ENCODE peak calls at places on chromosomes 2 and 18, in eight cellular contexts. E is GM23338, X is cardiac muscle cell, W is cardiac fibroblast, P is fibroblast of mammary gland, H is PC-3, R is lower lobe of right lung, T is brain microvascular endothelial cell. Q is an unnamed sample.

GRCh38 chr18:53534695-53535094 is 689.8 kb downstream of the MBD2 start:
- DNase-seq in E (no peak), X (peak), W (no peak), P (peak), H (no peak), R (no peak), T (no peak), Q (no peak)

GRCh38 chr2:60359569-60359968 is 193.9 kb downstream of the BCL11A start:
- DNase-seq in E (no peak), X (no peak), W (no peak), P (no peak), H (no peak), R (no peak), T (no peak), Q (no peak)

GRCh38 chr2:102129082-102129481 is 13.5 kb upstream of the IL1R1 start:
- DNase-seq in E (no peak), X (no peak), W (no peak), P (no peak), H (no peak), R (no peak), T (no peak), Q (no peak)

GRCh38 chr18:67386028-67386427 is 130.5 kb downstream of the DSEL start:
- DNase-seq in E (no peak), X (peak), W (no peak), P (peak), H (peak), R (no peak), T (peak), Q (no peak)

GRCh38 chr2:20622731-20623130 is 28.2 kb downstream of the HS1BP3 start:
- DNase-seq in E (no peak), X (no peak), W (no peak), P (no peak), H (no peak), R (peak), T (no peak), Q (no peak)

GRCh38 chr2:196725218-196725617 is 74.3 kb downstream of the GTF3C3 start:
- DNase-seq in E (no peak), X (no peak), W (no peak), P (no peak), H (no peak), R (no peak), T (no peak), Q (peak)

GRCh38 chr18:63090334-63090733 is 229.2 kb downstream of the BCL2 start:
- DNase-seq in E (no peak), X (no peak), W (no peak), P (no peak), H (no peak), R (no peak), T (no peak), Q (no peak)

GRCh38 chr2:176626796-176627195 is 357.6 kb downstream of the MTX2 start:
- DNase-seq in E (no peak), X (no peak), W (no peak), P (no peak), H (peak), R (no peak), T (no peak), Q (no peak)

GRCh38 chr2:56416500-56417176 is 232.8 kb downstream of the CCDC85A start:
- DNase-seq in E (no peak), X (no peak), W (no peak), P (no peak), H (no peak), R (no peak), T (no peak), Q (no peak)

GRCh38 chr2:120251863-120252206 is 817 bp upstream of the RALB start:
- DNase-seq in E (no peak), X (no peak), W (no peak), P (no peak), H (no peak), R (no peak), T (no peak), Q (no peak)

GRCh38 chr18:75678662-75679061 is 251.2 kb upstream of the SMIM21 start:
- DNase-seq in E (no peak), X (peak), W (peak), P (peak), H (no peak), R (no peak), T (no peak), Q (peak)

DNA sequence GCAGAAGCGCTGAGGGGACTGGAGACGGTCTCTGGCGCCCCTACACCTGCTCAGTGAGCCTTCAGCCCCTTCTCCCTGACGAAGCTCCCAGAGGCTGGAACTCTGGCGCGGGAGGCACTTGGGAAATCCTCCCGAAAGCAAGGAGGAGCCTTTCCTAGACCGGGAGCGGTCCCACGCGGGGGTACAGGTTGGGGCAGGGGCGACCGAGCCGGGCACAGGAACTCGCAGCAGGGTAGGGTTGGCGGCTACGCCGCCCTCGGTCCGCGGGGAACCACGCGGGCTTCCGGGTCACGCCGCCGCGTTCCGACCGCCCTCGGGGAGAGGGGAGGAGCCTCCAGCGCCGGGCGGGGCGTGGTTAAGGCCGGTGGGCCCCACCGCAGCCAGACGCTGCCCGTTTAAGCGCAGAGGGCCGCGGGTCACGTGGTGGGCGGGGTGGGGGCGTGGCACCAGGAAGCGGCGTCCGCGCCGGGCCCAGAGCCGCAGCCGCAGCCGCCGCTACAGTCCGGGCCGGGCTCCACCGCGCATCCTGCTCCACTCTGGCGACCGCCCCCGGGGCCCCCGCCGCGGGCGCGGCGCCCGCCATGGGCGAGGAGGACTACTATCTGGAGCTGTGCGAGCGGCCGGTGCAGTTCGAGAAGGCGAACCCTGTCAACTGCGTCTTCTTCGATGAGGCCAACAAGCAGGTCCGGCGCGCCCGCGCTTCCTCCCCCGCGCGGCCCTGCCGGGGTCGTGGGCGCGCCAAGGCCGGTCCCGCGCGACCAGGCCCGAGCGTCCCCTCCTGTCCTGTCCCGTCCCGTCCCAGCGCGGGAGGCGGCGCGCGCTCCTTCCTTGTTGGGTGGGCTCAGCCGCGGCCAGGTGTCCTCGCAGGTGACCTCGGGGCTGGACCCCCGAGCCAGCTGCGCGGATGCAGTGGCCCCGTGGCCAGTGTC is at the start of gene RMC1:
- DNase-seq in E (peak), X (peak), W (peak), P (peak), H (peak), R (peak), T (peak), Q (peak)
- TF ChIP-seq CTCF in E (peak), X (no peak), W (no peak), P (no peak), H (no peak), R (peak), T (peak), Q (no peak)

GRCh38 chr2:100785621-100786296 is 34.2 kb upstream of the NPAS2 start:
- DNase-seq in E (no peak), X (no peak), W (peak), P (no peak), H (peak), R (no peak), T (no peak), Q (no peak)
- TF ChIP-seq CTCF in E (no peak), X (no peak), W (no peak), P (no peak), H (no peak), R (no peak), T (no peak), Q (no peak)

GRCh38 chr2:234818937-234819336 is 132.9 kb upstream of the SH3BP4 start:
- DNase-seq in E (no peak), X (no peak), W (no peak), P (no peak), H (peak), R (no peak), T (no peak), Q (no peak)
- TF ChIP-seq CTCF in E (no peak), X (no peak), W (peak), P (peak), H (no peak), R (no peak), T (peak), Q (peak)

DNA sequence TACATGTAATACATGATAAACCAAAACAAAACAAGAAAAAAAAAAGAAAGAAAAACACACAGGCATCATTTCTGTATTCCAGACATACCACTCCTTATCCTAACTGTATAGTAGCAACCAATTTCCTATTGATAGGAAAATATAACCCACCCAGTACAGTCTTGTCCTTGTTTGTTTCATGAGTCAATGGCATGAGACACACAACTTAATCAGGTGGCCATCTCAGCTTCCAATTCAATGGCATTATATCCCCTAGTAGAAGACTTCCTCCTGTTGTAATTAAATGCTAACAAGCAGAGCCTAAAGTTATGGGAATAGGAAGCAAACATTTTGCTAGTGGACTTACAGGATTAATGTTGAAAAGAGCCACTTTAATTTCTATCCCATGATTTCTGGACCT is 121.0 kb upstream of the NOL4 start:
- DNase-seq in E (no peak), X (no peak), W (no peak), P (no peak), H (peak), R (no peak), T (no peak), Q (no peak)
- TF ChIP-seq CTCF in E (no peak), X (no peak), W (no peak), P (no peak), H (no peak), R (no peak), T (no peak), Q (no peak)

DNA sequence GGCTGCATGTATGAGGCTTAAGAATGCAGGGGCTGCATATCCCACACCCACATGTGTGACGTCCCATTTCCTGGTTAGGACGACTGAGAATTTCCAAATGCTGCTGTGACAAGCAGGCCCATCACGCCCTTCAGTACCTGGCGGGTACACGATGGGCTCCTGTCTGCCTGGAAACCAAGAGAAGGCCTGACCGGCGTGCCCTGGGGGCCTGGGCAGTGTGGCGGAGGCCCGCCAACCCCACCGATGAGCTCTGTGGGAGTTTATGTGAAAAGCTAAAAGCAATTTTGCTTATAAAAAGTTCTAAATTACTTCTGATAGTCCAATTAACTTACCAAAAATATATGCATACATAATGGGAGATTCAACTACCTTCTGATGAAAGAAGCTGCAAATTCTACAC is 837.3 kb downstream of the GALR1 start:
- DNase-seq in E (no peak), X (no peak), W (no peak), P (no peak), H (no peak), R (no peak), T (no peak), Q (no peak)
- TF ChIP-seq CTCF in E (no peak), X (no peak), W (no peak), P (no peak), H (no peak), R (no peak), T (no peak), Q (no peak)

DNA sequence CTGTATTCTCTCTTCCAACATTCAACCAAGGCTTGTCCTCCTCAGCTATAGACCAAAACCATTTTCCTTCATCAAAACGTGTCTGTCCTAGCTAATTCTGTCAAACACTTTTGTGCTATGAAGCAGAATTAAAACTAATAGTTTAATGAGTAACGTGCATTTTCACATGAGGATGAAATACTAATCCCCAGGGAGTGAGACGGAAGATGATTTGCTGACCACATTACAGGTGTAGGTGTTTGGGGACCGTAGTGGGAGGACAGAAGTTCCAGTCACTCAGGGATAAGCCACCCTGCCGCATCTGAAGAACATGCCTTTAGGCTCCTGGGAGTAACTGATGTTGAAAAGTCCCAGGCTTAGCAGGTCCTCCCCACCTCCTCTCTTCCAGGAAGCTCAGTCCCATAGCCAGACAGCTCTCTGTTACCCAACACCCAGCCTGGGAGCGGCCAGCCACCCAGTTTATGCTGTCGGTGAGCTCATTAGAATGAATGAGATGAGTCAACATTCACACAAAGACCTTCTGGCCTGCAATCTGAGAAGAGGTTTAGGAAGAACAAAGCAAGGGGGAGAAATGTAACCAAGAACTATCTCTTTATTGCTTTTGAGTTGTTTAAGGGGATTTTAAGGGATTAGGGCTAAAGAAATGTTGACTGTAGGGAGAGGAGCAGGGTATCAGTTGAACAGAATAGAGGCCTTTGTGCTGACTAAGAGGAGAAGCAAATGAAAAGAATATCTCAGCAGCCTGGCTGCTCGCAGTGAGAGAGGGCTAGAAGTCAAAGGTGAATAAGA is 122.5 kb downstream of the FOXI3 start:
- DNase-seq in E (peak), X (peak), W (peak), P (peak), H (peak), R (no peak), T (peak), Q (peak)
- TF ChIP-seq CTCF in E (no peak), X (no peak), W (no peak), P (no peak), H (no peak), R (no peak), T (no peak), Q (no peak)

DNA sequence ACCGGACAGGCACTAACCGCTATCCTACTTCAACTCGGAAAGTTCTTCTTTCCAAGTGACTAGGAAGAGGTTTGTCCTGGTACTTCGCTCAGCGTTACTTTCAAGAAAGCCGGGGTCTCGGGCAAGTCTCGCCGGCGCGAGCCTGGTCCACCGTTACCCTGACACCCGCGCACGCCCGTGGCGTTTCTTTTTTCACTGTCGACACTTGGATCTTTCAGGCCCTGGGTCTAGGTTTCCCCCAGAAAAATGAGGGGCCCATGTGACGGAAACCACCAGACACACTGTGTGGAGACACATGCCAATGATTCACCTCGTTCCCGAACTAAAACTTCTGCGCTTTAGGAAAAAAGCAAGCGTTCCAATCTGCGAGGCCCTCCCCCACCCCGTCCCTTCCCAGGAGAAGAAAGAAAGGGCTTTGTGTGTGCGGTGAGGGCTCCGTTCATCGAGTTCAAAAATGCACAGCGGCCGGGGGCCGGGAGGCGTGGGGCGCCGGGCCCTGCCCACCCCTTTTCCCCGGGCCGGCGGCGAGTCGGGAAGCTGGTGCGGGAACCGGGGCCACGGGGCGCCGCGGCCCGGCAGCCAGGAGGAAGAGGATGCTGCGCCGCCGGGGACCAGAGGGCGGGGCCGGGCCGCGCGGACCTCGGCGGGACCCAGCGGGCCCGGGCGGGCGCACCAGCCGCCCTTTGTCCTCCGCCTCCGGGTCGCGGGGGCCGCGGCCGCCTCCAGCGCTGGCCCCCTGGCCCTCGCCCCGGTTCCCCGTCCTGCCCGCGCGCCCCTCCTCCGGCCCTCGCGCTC is 2.6 kb downstream of the ZNF521 start:
- DNase-seq in E (peak), X (peak), W (peak), P (peak), H (no peak), R (peak), T (peak), Q (peak)
- TF ChIP-seq CTCF in E (no peak), X (no peak), W (no peak), P (no peak), H (no peak), R (no peak), T (no peak), Q (no peak)